ENCODE peak calls at places on chromosomes 12 and 14, in ten cellular contexts. A, R, N, E, I, K, V, G, M and J are unnamed samples.

GRCh38 chr14:86038401-86038985 is 508.5 kb downstream of the FLRT2 start:
- DNase-seq in A (peak; percentile 65), R (peak; percentile 14), N (peak; percentile 62), E (peak; percentile 53), I (no peak), K (peak; percentile 74), V (peak; percentile 25), G (peak; percentile 39), M (peak; percentile 38), J (peak; percentile 31)

GRCh38 chr12:51270847-51271518 is 768 bp upstream of the SMAGP start:
- DNase-seq in A (peak; percentile 90), R (peak; percentile 85), N (peak; percentile 86), E (peak; percentile 57), I (no peak), K (peak; percentile 67), V (peak; percentile 38), G (no peak), M (peak; percentile 68), J (no peak)

GRCh38 chr12:3493225-3494049 is 2.4 kb downstream of the PRMT8 start:
- DNase-seq in A (no peak), R (no peak), N (no peak), E (no peak), I (no peak), K (no peak), V (no peak), G (no peak), M (no peak), J (peak; percentile 32)

GRCh38 chr12:38930994-38931393 is 25.6 kb upstream of the CPNE8 start:
- DNase-seq in A (no peak), R (no peak), N (no peak), E (no peak), I (no peak), K (no peak), V (no peak), G (no peak), M (no peak), J (no peak)

GRCh38 chr14:52079239-52079956 is 10.5 kb upstream of the NID2 start:
- DNase-seq in A (no peak), R (no peak), N (peak; percentile 71), E (no peak), I (no peak), K (no peak), V (no peak), G (no peak), M (peak; percentile 61), J (no peak)

GRCh38 chr14:20494935-20495766 is 10.2 kb upstream of the RNASE10 start:
- DNase-seq in A (peak; percentile 83), R (peak; percentile 33), N (peak; percentile 53), E (no peak), I (no peak), K (peak; percentile 51), V (no peak), G (no peak), M (no peak), J (no peak)

GRCh38 chr12:68159681-68160304 is at the start of gene IFNG:
- DNase-seq in A (no peak), R (no peak), N (no peak), E (no peak), I (no peak), K (no peak), V (no peak), G (no peak), M (no peak), J (no peak)

GRCh38 chr12:77392467-77392866 is 327.1 kb upstream of the E2F7 start:
- DNase-seq in A (no peak), R (no peak), N (no peak), E (no peak), I (no peak), K (no peak), V (no peak), G (no peak), M (no peak), J (no peak)

GRCh38 chr14:23294734-23295561 is 7.7 kb downstream of the PPP1R3E start:
- DNase-seq in A (peak; percentile 69), R (peak; percentile 40), N (peak; percentile 51), E (peak; percentile 64), I (no peak), K (peak; percentile 70), V (peak; percentile 74), G (peak; percentile 56), M (peak; percentile 14), J (peak; percentile 55)

GRCh38 chr12:12645485-12645884 is 33.8 kb downstream of the CREBL2 start:
- DNase-seq in A (peak; percentile 52), R (no peak), N (peak; percentile 40), E (peak; percentile 30), I (no peak), K (peak; percentile 35), V (peak; percentile 46), G (no peak), M (peak; percentile 16), J (no peak)
- TF ChIP-seq CTCF in A (peak; percentile 54), R (peak; percentile 49), N (peak; percentile 47), E (peak; percentile 42), I (no peak), K (peak; percentile 52), V (no peak), G (peak; percentile 24), M (peak; percentile 66), J (peak; percentile 35)

GRCh38 chr12:26805401-26805971 is 27.5 kb downstream of the ITPR2 start:
- DNase-seq in A (no peak), R (no peak), N (no peak), E (no peak), I (no peak), K (no peak), V (no peak), G (no peak), M (no peak), J (no peak)
- TF ChIP-seq CTCF in A (no peak), R (no peak), N (no peak), E (no peak), I (no peak), K (no peak), V (no peak), G (no peak), M (no peak), J (no peak)

GRCh38 chr12:53174881-53175491 is 5.5 kb upstream of the ZNF740 start:
- DNase-seq in A (peak; percentile 59), R (peak; percentile 64), N (peak; percentile 42), E (peak; percentile 51), I (no peak), K (peak; percentile 53), V (no peak), G (no peak), M (no peak), J (no peak)
- TF ChIP-seq CTCF in A (peak; percentile 28), R (peak; percentile 27), N (no peak), E (peak; percentile 44), I (no peak), K (peak; percentile 21), V (no peak), G (peak; percentile 12), M (peak; percentile 35), J (no peak)

DNA sequence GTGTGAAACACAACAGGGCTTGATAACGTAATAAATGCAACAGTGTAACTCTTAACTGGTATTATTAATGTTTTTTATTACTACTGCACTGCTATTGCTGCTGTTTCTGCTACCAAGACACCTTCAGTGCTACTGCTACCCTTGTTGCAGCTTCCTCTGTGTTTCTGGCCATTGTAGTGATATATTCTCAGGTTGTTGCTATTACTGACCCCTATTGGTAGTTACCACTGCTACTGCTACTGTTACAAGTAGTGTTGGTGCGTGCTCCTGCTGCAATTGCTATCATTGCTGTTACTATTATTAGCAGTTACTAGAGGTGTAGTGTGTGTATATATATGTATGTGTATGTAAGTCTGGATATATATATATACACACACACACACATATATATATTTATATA is 87.2 kb upstream of the PTPRB start:
- DNase-seq in A (peak; percentile 18), R (no peak), N (peak; percentile 1), E (no peak), I (no peak), K (peak; percentile 10), V (no peak), G (no peak), M (peak; percentile 9), J (no peak)
- TF ChIP-seq CTCF in A (peak; percentile 44), R (peak; percentile 19), N (peak; percentile 14), E (no peak), I (no peak), K (peak; percentile 39), V (no peak), G (no peak), M (peak; percentile 56), J (no peak)

GRCh38 chr12:109719123-109720022 is 5.7 kb downstream of the FAM222A start:
- DNase-seq in A (no peak), R (no peak), N (peak; percentile 5), E (no peak), I (no peak), K (no peak), V (no peak), G (no peak), M (no peak), J (no peak)
- TF ChIP-seq CTCF in A (peak; percentile 21), R (peak; percentile 28), N (peak; percentile 24), E (peak; percentile 16), I (no peak), K (peak; percentile 8), V (no peak), G (no peak), M (peak; percentile 63), J (no peak)

DNA sequence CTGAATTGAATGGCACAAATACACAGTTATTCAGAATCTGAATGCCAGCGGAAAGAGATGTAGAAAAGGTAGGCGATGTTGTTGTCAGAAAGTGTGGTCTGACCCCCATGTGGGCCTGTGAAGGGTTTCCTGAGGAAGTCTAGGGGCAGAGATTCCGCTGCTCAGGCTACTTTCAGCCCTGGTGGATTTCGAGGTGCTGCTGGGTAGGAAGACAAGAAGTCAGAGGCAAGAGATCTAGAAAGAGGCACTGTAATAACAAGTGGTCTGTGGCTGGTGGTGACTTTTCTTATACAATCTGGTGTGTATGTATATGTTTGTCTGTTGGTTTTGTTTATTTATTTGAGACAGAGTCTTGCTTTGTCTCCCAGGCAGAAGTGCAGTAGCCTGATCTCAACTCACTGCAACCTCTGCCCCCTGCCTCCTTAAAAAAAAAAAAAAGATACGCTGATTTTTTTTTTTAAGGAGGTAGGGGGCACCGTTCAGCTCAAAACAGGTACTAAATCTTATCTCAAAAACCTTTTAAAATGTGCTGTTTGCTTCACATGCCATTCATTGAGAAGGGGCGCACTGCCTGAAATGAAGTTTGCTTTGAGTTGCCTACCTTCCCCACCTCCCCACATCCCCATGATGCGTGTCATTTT is 27.1 kb upstream of the MANSC4 start:
- DNase-seq in A (no peak), R (no peak), N (no peak), E (no peak), I (no peak), K (no peak), V (no peak), G (no peak), M (no peak), J (no peak)
- TF ChIP-seq CTCF in A (no peak), R (no peak), N (no peak), E (no peak), I (no peak), K (no peak), V (no peak), G (no peak), M (no peak), J (no peak)

DNA sequence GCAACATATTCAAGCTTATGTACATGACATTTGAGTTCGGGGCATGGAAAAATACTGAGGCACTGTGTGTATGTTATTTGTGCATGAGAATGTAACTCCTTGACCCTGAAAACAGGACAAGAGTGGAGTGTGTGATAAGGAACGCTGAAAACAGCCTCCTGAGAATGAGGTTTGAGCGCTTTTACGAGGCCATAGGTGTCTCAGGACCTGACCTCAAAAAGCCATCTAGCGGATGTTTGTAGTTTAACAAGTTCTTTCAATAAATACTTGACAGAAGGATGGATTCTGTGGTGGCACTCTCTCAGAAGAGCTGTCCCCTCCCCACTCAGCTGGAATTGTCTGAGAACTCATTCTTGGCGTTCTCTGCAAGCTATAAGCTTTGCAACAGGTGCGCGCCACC is 350.5 kb upstream of the TMTC1 start:
- DNase-seq in A (no peak), R (no peak), N (no peak), E (no peak), I (no peak), K (no peak), V (no peak), G (no peak), M (no peak), J (no peak)
- TF ChIP-seq CTCF in A (no peak), R (no peak), N (no peak), E (no peak), I (no peak), K (peak; percentile 4), V (no peak), G (no peak), M (no peak), J (no peak)